ENCODE peak calls at places on chromosome X, in nine cellular contexts. One of them, this sample, is unnamed.

GRCh38 chrX:107448625-107449468 is 605 bp upstream of the FRMPD3 start:
- DNase-seq in adipocyte: peak; percentile 9
- DNase-seq in left colon: no peak
- DNase-seq in GDM1: no peak
- DNase-seq in transverse colon: no peak
- DNase-seq in ecto neural progenitor cell: peak; percentile 66
- DNase-seq in right cardiac atrium: peak; percentile 43
- DNase-seq in mucosa of descending colon: no peak
- DNase-seq in stimulated activated effector memory CD8-positive, alpha-beta T cell treated with anti-CD3 and anti-CD28 coated beads, Interleukin-12 subunit alpha, Interleukin-12 subunit beta, amount 100 ng/mL, for 72 hours: no peak
- DNase-seq in this sample: no peak

GRCh38 chrX:149652232-149652981 is 20.8 kb upstream of the TMEM185A start:
- DNase-seq in adipocyte: no peak
- DNase-seq in left colon: no peak
- DNase-seq in GDM1: no peak
- DNase-seq in transverse colon: no peak
- DNase-seq in ecto neural progenitor cell: peak; percentile 28
- DNase-seq in right cardiac atrium: no peak
- DNase-seq in mucosa of descending colon: no peak
- DNase-seq in stimulated activated effector memory CD8-positive, alpha-beta T cell treated with anti-CD3 and anti-CD28 coated beads, Interleukin-12 subunit alpha, Interleukin-12 subunit beta, amount 100 ng/mL, for 72 hours: no peak
- DNase-seq in this sample: no peak

GRCh38 chrX:40326186-40326965 is 228.6 kb upstream of the BCOR start:
- DNase-seq in adipocyte: no peak
- DNase-seq in left colon: no peak
- DNase-seq in GDM1: no peak
- DNase-seq in transverse colon: no peak
- DNase-seq in ecto neural progenitor cell: peak; percentile 15
- DNase-seq in right cardiac atrium: no peak
- DNase-seq in mucosa of descending colon: no peak
- DNase-seq in stimulated activated effector memory CD8-positive, alpha-beta T cell treated with anti-CD3 and anti-CD28 coated beads, Interleukin-12 subunit alpha, Interleukin-12 subunit beta, amount 100 ng/mL, for 72 hours: no peak
- DNase-seq in this sample: no peak

GRCh38 chrX:55908685-55909212 is 191.2 kb downstream of the RRAGB start:
- DNase-seq in adipocyte: peak; percentile 7
- DNase-seq in left colon: peak; percentile 44
- DNase-seq in GDM1: peak; percentile 0
- DNase-seq in transverse colon: peak; percentile 39
- DNase-seq in ecto neural progenitor cell: peak; percentile 45
- DNase-seq in right cardiac atrium: no peak
- DNase-seq in mucosa of descending colon: peak; percentile 48
- DNase-seq in stimulated activated effector memory CD8-positive, alpha-beta T cell treated with anti-CD3 and anti-CD28 coated beads, Interleukin-12 subunit alpha, Interleukin-12 subunit beta, amount 100 ng/mL, for 72 hours: peak; percentile 1
- DNase-seq in this sample: peak; percentile 31

GRCh38 chrX:72305286-72306084 is at the start of gene CITED1:
- DNase-seq in adipocyte: peak; percentile 27
- DNase-seq in left colon: no peak
- DNase-seq in GDM1: no peak
- DNase-seq in transverse colon: no peak
- DNase-seq in ecto neural progenitor cell: peak; percentile 49
- DNase-seq in right cardiac atrium: no peak
- DNase-seq in mucosa of descending colon: no peak
- DNase-seq in stimulated activated effector memory CD8-positive, alpha-beta T cell treated with anti-CD3 and anti-CD28 coated beads, Interleukin-12 subunit alpha, Interleukin-12 subunit beta, amount 100 ng/mL, for 72 hours: no peak
- DNase-seq in this sample: no peak

GRCh38 chrX:37854148-37854547 is 6.8 kb upstream of the DYNLT3 start:
- DNase-seq in adipocyte: no peak
- DNase-seq in left colon: no peak
- DNase-seq in GDM1: no peak
- DNase-seq in transverse colon: no peak
- DNase-seq in ecto neural progenitor cell: no peak
- DNase-seq in right cardiac atrium: no peak
- DNase-seq in mucosa of descending colon: no peak
- DNase-seq in stimulated activated effector memory CD8-positive, alpha-beta T cell treated with anti-CD3 and anti-CD28 coated beads, Interleukin-12 subunit alpha, Interleukin-12 subunit beta, amount 100 ng/mL, for 72 hours: no peak
- DNase-seq in this sample: no peak

GRCh38 chrX:7828594-7828993 is 14.4 kb upstream of the VCX start:
- DNase-seq in adipocyte: no peak
- DNase-seq in left colon: no peak
- DNase-seq in GDM1: no peak
- DNase-seq in transverse colon: no peak
- DNase-seq in ecto neural progenitor cell: no peak
- DNase-seq in right cardiac atrium: no peak
- DNase-seq in mucosa of descending colon: no peak
- DNase-seq in stimulated activated effector memory CD8-positive, alpha-beta T cell treated with anti-CD3 and anti-CD28 coated beads, Interleukin-12 subunit alpha, Interleukin-12 subunit beta, amount 100 ng/mL, for 72 hours: no peak
- DNase-seq in this sample: no peak

GRCh38 chrX:14354541-14354940 is 174.8 kb upstream of the GLRA2 start:
- DNase-seq in adipocyte: peak; percentile 8
- DNase-seq in left colon: no peak
- DNase-seq in GDM1: no peak
- DNase-seq in transverse colon: no peak
- DNase-seq in ecto neural progenitor cell: no peak
- DNase-seq in right cardiac atrium: no peak
- DNase-seq in mucosa of descending colon: no peak
- DNase-seq in stimulated activated effector memory CD8-positive, alpha-beta T cell treated with anti-CD3 and anti-CD28 coated beads, Interleukin-12 subunit alpha, Interleukin-12 subunit beta, amount 100 ng/mL, for 72 hours: no peak
- DNase-seq in this sample: no peak

GRCh38 chrX:107716045-107716684 is 59.4 kb downstream of the TSC22D3 start:
- DNase-seq in adipocyte: peak; percentile 34
- DNase-seq in left colon: no peak
- DNase-seq in GDM1: no peak
- DNase-seq in transverse colon: peak; percentile 28
- DNase-seq in ecto neural progenitor cell: peak; percentile 80
- DNase-seq in right cardiac atrium: peak; percentile 66
- DNase-seq in mucosa of descending colon: peak; percentile 62
- DNase-seq in stimulated activated effector memory CD8-positive, alpha-beta T cell treated with anti-CD3 and anti-CD28 coated beads, Interleukin-12 subunit alpha, Interleukin-12 subunit beta, amount 100 ng/mL, for 72 hours: no peak
- DNase-seq in this sample: no peak

This sample was measured in Caco-2.